ENCODE peak calls at places on chromosomes 5 and 9, in six cellular contexts. One of them, this sample, is unnamed. For H3K4me1, the result is how much of the 10 kb centered on the place peaks cover.

GRCh38 chr5:171957591-171958251 is 48.7 kb downstream of the FBXW11 start:
- DNase-seq in A549: no peak
- DNase-seq in HCT116: no peak
- DNase-seq in uterus: peak
- DNase-seq in IMR-90: no peak
- DNase-seq in esophagus squamous epithelium: no peak
- DNase-seq in this sample: no peak

GRCh38 chr9:27382989-27383388 is 86.0 kb upstream of the EQTN start:
- DNase-seq in HCT116: no peak
- DNase-seq in uterus: no peak
- DNase-seq in IMR-90: no peak
- DNase-seq in esophagus squamous epithelium: no peak
- DNase-seq in A549: no peak
- DNase-seq in this sample: no peak

GRCh38 chr5:56757077-56757476 is 58.3 kb upstream of the MAP3K1 start:
- DNase-seq in uterus: no peak
- DNase-seq in HCT116: no peak
- DNase-seq in esophagus squamous epithelium: no peak
- DNase-seq in IMR-90: peak
- DNase-seq in A549: no peak
- DNase-seq in this sample: no peak

GRCh38 chr5:2767089-2767488 is 15.6 kb upstream of the IRX2 start:
- DNase-seq in HCT116: no peak
- DNase-seq in esophagus squamous epithelium: no peak
- DNase-seq in uterus: no peak
- DNase-seq in IMR-90: no peak
- DNase-seq in A549: no peak
- DNase-seq in this sample: no peak

GRCh38 chr9:111691686-111692329 is 30.4 kb downstream of the GNG10 start:
- DNase-seq in esophagus squamous epithelium: no peak
- DNase-seq in HCT116: peak
- DNase-seq in A549: peak
- DNase-seq in IMR-90: peak
- DNase-seq in uterus: no peak
- DNase-seq in this sample: no peak

GRCh38 chr5:154966081-154966841 is 25.4 kb downstream of the MRPL22 start:
- DNase-seq in HCT116: no peak
- DNase-seq in A549: no peak
- DNase-seq in IMR-90: no peak
- DNase-seq in uterus: no peak
- DNase-seq in esophagus squamous epithelium: no peak
- DNase-seq in this sample: no peak

GRCh38 chr5:176740702-176741565 is 69.4 kb upstream of the UNC5A start:
- DNase-seq in A549: no peak
- DNase-seq in esophagus squamous epithelium: no peak
- DNase-seq in uterus: no peak
- DNase-seq in HCT116: no peak
- DNase-seq in IMR-90: no peak
- DNase-seq in this sample: no peak

GRCh38 chr9:136799079-136799853 is 3.1 kb downstream of the CCDC183 start:
- DNase-seq in uterus: no peak
- DNase-seq in HCT116: no peak
- DNase-seq in IMR-90: no peak
- DNase-seq in esophagus squamous epithelium: no peak
- DNase-seq in A549: no peak
- DNase-seq in this sample: peak

GRCh38 chr9:37333288-37333687 is 89.2 kb upstream of the GRHPR start:
- DNase-seq in IMR-90: no peak
- DNase-seq in A549: no peak
- DNase-seq in esophagus squamous epithelium: no peak
- DNase-seq in HCT116: no peak
- DNase-seq in uterus: no peak
- DNase-seq in this sample: no peak

GRCh38 chr5:111930905-111931461 is 174.0 kb upstream of the NREP start:
- DNase-seq in esophagus squamous epithelium: no peak
- DNase-seq in uterus: no peak
- DNase-seq in IMR-90: peak
- DNase-seq in A549: no peak
- DNase-seq in HCT116: no peak
- DNase-seq in this sample: no peak

GRCh38 chr9:27476870-27477269 is 47.2 kb upstream of the IFNK start:
- DNase-seq in esophagus squamous epithelium: no peak
- DNase-seq in uterus: no peak
- DNase-seq in HCT116: no peak
- DNase-seq in A549: no peak
- DNase-seq in IMR-90: no peak
- DNase-seq in this sample: no peak

GRCh38 chr9:33109097-33109496 is 32.6 kb upstream of the SMU1 start:
- DNase-seq in HCT116: no peak
- DNase-seq in IMR-90: no peak
- DNase-seq in esophagus squamous epithelium: no peak
- DNase-seq in A549: no peak
- DNase-seq in uterus: no peak
- DNase-seq in this sample: no peak

DNA sequence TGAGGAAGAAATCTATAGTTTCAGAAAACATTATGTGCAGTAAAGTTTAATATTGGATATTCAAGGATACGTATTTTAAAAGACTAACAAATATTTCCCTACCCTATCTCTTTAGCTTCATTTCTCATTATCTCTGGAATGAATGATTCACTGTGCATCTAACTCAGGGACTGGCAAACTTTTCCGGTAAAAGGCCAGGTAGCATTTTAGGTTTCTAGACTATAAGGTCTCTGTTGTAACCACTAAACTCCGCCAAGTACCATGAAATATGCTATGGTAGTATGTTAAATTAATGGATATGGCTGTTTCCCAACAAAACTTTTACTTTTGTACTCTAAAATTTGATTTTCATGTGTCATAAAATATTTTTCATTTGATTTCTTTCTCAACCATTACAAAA is 13.2 kb downstream of the FEM1C start:
- DNase-seq in IMR-90: no peak
- DNase-seq in esophagus squamous epithelium: no peak
- DNase-seq in A549: no peak
- DNase-seq in HCT116: no peak
- DNase-seq in uterus: no peak
- DNase-seq in this sample: no peak
- H3K4me1 ChIP-seq in IMR-90: under half
- H3K4me1 ChIP-seq in esophagus squamous epithelium: half or more
- H3K4me1 ChIP-seq in A549: under half
- H3K4me1 ChIP-seq in HCT116: under half
- H3K4me1 ChIP-seq in uterus: under half
- H3K4me1 ChIP-seq in this sample: under half

GRCh38 chr5:106306313-106307028 is 1364.3 kb downstream of the EFNA5 start:
- DNase-seq in A549: no peak
- DNase-seq in esophagus squamous epithelium: no peak
- DNase-seq in IMR-90: no peak
- DNase-seq in uterus: no peak
- DNase-seq in HCT116: no peak
- DNase-seq in this sample: no peak

GRCh38 chr5:106307265-106307664 is 1363.5 kb downstream of the EFNA5 start:
- DNase-seq in esophagus squamous epithelium: no peak
- DNase-seq in IMR-90: no peak
- DNase-seq in uterus: no peak
- DNase-seq in A549: no peak
- DNase-seq in HCT116: no peak
- DNase-seq in this sample: no peak

DNA sequence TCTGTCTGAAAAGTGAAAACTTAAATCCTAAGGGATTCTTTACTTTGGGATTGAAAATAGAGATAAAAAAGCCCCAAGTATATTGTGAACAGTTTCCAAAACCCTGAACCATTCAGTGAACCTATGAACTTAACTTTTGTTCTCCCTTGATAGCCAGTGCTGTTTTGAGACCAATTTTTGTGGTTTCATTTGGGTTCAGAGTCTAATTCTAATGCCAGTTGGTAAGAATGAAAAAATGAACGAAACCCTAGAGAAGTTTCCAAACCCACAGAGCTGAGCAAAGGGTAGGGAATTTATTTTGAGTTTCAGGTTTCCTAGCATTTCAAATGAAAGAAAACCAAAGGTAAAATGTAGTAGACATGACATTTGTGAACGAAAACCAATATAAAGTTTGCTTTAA is 1366.8 kb downstream of the EFNA5 start:
- DNase-seq in uterus: no peak
- DNase-seq in esophagus squamous epithelium: no peak
- DNase-seq in IMR-90: no peak
- DNase-seq in HCT116: no peak
- DNase-seq in A549: no peak
- DNase-seq in this sample: no peak
- H3K27ac ChIP-seq in uterus: no peak
- H3K27ac ChIP-seq in esophagus squamous epithelium: no peak
- H3K27ac ChIP-seq in IMR-90: no peak
- H3K27ac ChIP-seq in HCT116: no peak
- H3K27ac ChIP-seq in A549: no peak
- H3K27ac ChIP-seq in this sample: no peak

DNA sequence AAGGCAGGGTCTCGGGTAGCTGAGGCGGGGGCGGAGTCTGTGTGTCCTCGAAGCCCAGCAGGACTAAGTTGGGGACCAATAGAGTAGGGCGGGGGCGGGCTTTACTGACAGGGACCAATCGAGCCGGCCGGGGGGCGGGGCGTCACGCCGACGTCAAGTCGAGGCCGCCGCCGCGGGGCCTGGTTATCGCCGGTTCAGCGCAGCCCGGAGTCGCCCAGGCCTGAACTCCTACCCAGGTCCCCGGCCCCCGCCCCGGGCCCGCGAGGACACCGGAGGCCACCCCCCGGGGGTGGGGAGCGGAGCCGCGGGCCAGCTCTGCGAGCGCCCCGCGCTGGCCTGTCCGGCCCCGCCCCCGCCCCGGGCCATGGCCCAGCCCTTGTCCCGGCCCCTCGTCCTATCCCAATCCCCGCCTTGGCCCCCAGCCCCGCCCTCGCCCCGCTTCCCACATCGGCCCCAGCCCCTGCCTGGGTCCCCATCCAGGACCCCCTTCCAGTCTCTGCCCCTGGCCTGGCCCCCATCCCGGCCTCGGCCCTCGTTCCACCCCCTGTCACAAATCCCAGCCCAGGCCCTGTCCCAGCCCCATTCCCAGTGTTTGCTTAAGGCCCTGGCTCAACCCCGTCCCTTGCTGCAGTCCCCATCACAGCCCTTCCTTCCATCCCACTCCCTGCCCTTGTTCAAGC is at the start of gene TMEM8B:
- DNase-seq in HCT116: peak
- DNase-seq in IMR-90: peak
- DNase-seq in A549: peak
- DNase-seq in uterus: peak
- DNase-seq in esophagus squamous epithelium: peak
- DNase-seq in this sample: peak
- TF ChIP-seq POLR2A in HCT116: no peak
- TF ChIP-seq POLR2A in IMR-90: peak
- TF ChIP-seq POLR2A in A549: no peak
- TF ChIP-seq POLR2A in uterus: peak
- TF ChIP-seq POLR2A in esophagus squamous epithelium: peak
- TF ChIP-seq POLR2A in this sample: peak

DNA sequence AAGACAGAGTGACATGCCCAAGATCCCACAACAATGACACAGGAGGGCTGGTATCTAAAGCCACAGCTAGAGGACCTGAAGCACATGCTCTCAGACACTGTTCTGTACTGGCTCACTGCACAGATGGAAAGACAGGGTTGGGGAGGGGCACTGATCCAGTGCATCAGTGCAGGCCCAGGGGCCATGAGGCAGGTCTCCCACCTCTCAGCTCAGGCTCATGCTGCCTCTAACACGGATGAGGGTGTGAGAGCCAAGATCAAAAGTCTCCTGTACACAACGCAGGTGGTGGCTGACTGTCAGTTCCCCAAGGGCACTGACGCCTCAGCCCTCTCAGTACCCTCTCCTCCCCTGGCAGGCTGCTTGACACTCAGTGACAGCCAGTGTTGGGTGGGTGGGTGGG is 10.9 kb downstream of the RAPGEF1 start:
- DNase-seq in uterus: no peak
- DNase-seq in HCT116: no peak
- DNase-seq in A549: no peak
- DNase-seq in esophagus squamous epithelium: no peak
- DNase-seq in IMR-90: no peak
- DNase-seq in this sample: peak
- H3K4me1 ChIP-seq in uterus: under half
- H3K4me1 ChIP-seq in HCT116: under half
- H3K4me1 ChIP-seq in A549: half or more
- H3K4me1 ChIP-seq in esophagus squamous epithelium: half or more
- H3K4me1 ChIP-seq in IMR-90: under half
- H3K4me1 ChIP-seq in this sample: half or more

GRCh38 chr5:173826921-173827350 is 61.2 kb upstream of the CPEB4 start:
- DNase-seq in HCT116: no peak
- DNase-seq in uterus: no peak
- DNase-seq in IMR-90: no peak
- DNase-seq in esophagus squamous epithelium: no peak
- DNase-seq in A549: no peak
- DNase-seq in this sample: no peak

GRCh38 chr5:173831196-173831914 is 56.8 kb upstream of the CPEB4 start:
- DNase-seq in esophagus squamous epithelium: no peak
- DNase-seq in uterus: no peak
- DNase-seq in IMR-90: no peak
- DNase-seq in HCT116: no peak
- DNase-seq in A549: peak
- DNase-seq in this sample: no peak

GRCh38 chr5:173830421-173830820 is 57.7 kb upstream of the CPEB4 start:
- DNase-seq in HCT116: no peak
- DNase-seq in esophagus squamous epithelium: no peak
- DNase-seq in IMR-90: no peak
- DNase-seq in A549: no peak
- DNase-seq in uterus: no peak
- DNase-seq in this sample: no peak

GRCh38 chr5:173829826-173830225 is 58.3 kb upstream of the CPEB4 start:
- DNase-seq in IMR-90: peak
- DNase-seq in HCT116: no peak
- DNase-seq in esophagus squamous epithelium: no peak
- DNase-seq in uterus: no peak
- DNase-seq in A549: peak
- DNase-seq in this sample: no peak

DNA sequence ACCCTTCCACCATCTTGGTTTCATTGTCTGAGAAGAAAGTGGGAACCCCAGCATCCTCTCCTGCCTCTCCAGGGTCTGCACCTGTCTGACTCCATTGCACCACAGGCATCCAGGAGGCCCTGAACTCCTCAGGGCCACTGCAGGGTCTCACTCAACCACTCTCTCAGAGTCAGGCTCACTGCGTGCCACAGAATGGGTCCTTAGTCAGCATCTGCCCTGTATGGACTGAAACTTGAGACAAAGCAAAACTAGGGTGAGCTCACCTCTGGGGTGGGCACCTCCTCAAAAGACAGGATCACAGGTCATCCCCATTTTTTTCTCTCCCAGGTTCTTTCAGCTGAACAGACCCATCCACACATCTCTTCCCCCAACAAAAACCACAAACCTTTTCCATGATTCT is 59.2 kb upstream of the CPEB4 start:
- DNase-seq in esophagus squamous epithelium: no peak
- DNase-seq in HCT116: no peak
- DNase-seq in uterus: no peak
- DNase-seq in A549: no peak
- DNase-seq in IMR-90: no peak
- DNase-seq in this sample: no peak
- H3K27ac ChIP-seq in esophagus squamous epithelium: no peak
- H3K27ac ChIP-seq in HCT116: no peak
- H3K27ac ChIP-seq in uterus: no peak
- H3K27ac ChIP-seq in A549: peak
- H3K27ac ChIP-seq in IMR-90: no peak
- H3K27ac ChIP-seq in this sample: no peak

GRCh38 chr5:178338126-178338749 is 105.6 kb upstream of the PHYKPL start:
- DNase-seq in HCT116: no peak
- DNase-seq in IMR-90: no peak
- DNase-seq in A549: no peak
- DNase-seq in esophagus squamous epithelium: no peak
- DNase-seq in uterus: no peak
- DNase-seq in this sample: no peak
- TF ChIP-seq POLR2A in HCT116: no peak
- TF ChIP-seq POLR2A in IMR-90: no peak
- TF ChIP-seq POLR2A in A549: no peak
- TF ChIP-seq POLR2A in esophagus squamous epithelium: no peak
- TF ChIP-seq POLR2A in uterus: no peak
- TF ChIP-seq POLR2A in this sample: no peak

GRCh38 chr5:159212667-159213462 is 3.5 kb upstream of the RNF145 start:
- DNase-seq in A549: no peak
- DNase-seq in uterus: no peak
- DNase-seq in esophagus squamous epithelium: no peak
- DNase-seq in IMR-90: no peak
- DNase-seq in HCT116: no peak
- DNase-seq in this sample: no peak
- H3K4me1 ChIP-seq in A549: under half
- H3K4me1 ChIP-seq in uterus: under half
- H3K4me1 ChIP-seq in esophagus squamous epithelium: under half
- H3K4me1 ChIP-seq in IMR-90: under half
- H3K4me1 ChIP-seq in HCT116: under half
- H3K4me1 ChIP-seq in this sample: under half